ENCODE peak calls at places on chromosome 21, in five cellular contexts. N is HEK293T, X is SK-N-SH, Q is K562, Y is GM12878. U is an unnamed sample.
A peak's percentile ranks its signal among the peaks of the same experiment; 100 is the strongest.

GRCh38 chr21:19908386-19908785 is 1089.8 kb upstream of the NCAM2 start:
- DNase-seq in Q (no peak), Y (no peak), X (no peak), N (no peak), U (no peak)

GRCh38 chr21:46033410-46034404 is 52.1 kb downstream of the COL6A1 start:
- DNase-seq in Q (no peak), Y (no peak), N (peak; percentile 8), X (no peak), U (peak; percentile 70)

GRCh38 chr21:43332872-43333300 is 94.0 kb downstream of the SIK1 start:
- DNase-seq in Q (no peak), N (no peak), X (no peak), Y (no peak), U (no peak)

GRCh38 chr21:16076465-16076864 is 346.7 kb downstream of the USP25 start:
- DNase-seq in Y (no peak), Q (no peak), X (no peak), N (no peak), U (no peak)

GRCh38 chr21:32611471-32611997 is 643 bp downstream of the CFAP298 start:
- DNase-seq in N (peak; percentile 54), Y (no peak), X (peak; percentile 57), Q (peak; percentile 64), U (no peak)

GRCh38 chr21:45334591-45335081 is 46.9 kb upstream of the POFUT2 start:
- DNase-seq in Q (no peak), N (no peak), X (no peak), Y (no peak), U (no peak)

GRCh38 chr21:29221259-29221744 is 77.4 kb upstream of the BACH1 start:
- DNase-seq in X (no peak), Q (no peak), N (no peak), Y (no peak), U (no peak)

GRCh38 chr21:29849735-29850176 is 90.0 kb downstream of the GRIK1 start:
- DNase-seq in Q (peak; percentile 74), N (peak; percentile 69), Y (peak; percentile 8), X (peak; percentile 50), U (peak; percentile 30)

GRCh38 chr21:20779321-20779720 is 218.9 kb upstream of the NCAM2 start:
- DNase-seq in Y (no peak), N (no peak), X (no peak), Q (no peak), U (no peak)

GRCh38 chr21:46001821-46002681 is 20.5 kb downstream of the COL6A1 start:
- DNase-seq in X (peak; percentile 23), Q (no peak), N (no peak), Y (no peak), U (no peak)

GRCh38 chr21:32414579-32415358 is 2.3 kb downstream of the EVA1C start:
- DNase-seq in Q (no peak), X (peak; percentile 42), Y (no peak), N (no peak), U (no peak)

DNA sequence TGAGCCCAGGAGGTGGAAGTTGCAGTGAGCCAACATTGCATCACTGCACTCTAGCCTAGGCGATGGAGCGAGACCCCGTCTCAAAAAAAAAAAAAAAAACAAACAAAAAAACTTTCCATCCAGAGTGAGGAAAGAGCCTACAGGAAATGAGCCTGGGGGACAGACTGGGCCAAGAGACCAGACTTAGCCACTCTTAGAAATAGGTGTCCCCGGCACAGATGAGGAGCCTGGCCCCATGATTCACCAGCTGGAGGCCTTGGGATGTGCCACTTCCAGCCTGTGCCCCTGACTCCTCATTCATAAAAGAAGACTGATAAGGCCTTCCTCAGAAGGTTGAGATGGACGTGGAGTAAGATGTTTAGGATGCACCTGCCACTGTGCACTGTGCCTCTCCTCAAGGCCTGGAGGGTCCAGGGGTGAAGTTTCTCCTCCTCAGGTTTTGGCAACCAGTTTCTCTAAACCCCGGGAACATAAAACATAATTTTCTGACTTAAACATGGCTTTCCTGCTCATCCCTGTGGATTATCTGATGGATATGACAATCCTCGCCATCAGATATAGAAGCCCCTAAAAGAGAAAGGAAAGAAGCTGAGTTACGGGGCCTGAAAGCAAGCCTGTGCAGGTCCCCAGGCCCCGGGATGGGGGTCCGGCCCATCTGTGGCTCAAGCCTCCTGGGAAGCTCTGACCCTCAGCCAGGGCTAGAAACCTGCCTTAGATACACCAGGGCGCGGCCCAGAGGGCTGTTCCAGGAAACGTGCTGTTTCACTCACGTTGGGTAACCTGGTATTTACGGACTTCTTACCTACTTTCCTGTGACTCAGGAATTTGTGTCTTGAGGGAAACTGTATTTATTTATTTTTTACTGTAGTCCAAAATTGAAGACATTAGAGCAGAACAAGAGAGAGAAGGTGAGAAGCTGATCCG is 26.0 kb downstream of the MX1 start:
- DNase-seq in X (no peak), N (no peak), Q (no peak), Y (no peak), U (no peak)
- TF ChIP-seq FOXM1 in X (no peak), N (no peak), Q (no peak), Y (no peak), U (no peak)

GRCh38 chr21:36909423-36909822 is 57.0 kb downstream of the HLCS start:
- DNase-seq in N (no peak), Q (no peak), Y (no peak), X (no peak), U (no peak)
- TF ChIP-seq FOXM1 in N (no peak), Q (no peak), Y (no peak), X (no peak), U (no peak)

DNA sequence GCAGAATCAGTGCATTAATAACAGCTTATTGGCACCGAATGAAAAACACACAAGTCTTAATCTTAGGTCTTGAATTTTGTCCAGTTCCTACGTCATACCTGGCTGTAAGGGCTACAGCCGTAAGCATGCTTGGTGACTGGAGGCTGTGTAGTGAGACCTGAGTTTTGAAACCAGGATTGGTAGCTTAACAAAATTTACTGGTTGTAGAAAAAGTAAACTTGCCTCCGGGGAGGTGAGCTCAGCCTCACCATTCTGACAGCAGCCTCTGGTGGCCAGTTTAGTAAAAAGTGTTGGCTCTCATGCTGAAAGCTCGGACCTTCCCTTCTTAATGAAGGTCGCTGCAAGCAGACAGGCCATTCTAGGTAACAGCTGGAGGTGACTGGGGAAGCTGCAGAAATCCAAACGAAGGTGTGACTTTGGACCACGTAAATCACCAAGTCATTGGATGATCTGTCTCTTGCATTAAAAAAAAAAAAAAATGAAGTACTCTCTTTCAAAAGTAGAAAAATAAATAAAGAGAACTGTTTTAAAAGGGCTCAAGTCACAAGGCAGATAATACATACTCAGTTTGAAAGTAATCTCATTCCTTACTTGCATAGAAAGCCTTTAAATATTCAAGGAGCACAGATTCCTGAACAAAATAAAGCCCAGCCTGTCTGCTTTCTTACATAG is 48.8 kb downstream of the HLCS start:
- DNase-seq in X (no peak), Q (peak; percentile 25), Y (no peak), N (peak; percentile 63), U (peak; percentile 55)
- TF ChIP-seq FOXM1 in X (no peak), Q (no peak), Y (no peak), N (no peak), U (no peak)

GRCh38 chr21:27647921-27648320 is 681.0 kb upstream of the ADAMTS5 start:
- DNase-seq in X (no peak), Q (no peak), N (no peak), Y (no peak), U (no peak)
- TF ChIP-seq FOXM1 in X (no peak), Q (no peak), N (no peak), Y (no peak), U (no peak)

U was measured in HepG2.